ENCODE peak calls at places on chromosomes 4 and X, in seven cellular contexts. U is HCT116, R is GM12878, T is K562, Z is HepG2, J is H1, G is SK-N-SH. B is an unnamed sample.
A peak's percentile ranks its signal among the peaks of the same experiment; 100 is the strongest.

GRCh38 chr4:72286185-72286584 is 254.4 kb downstream of the NPFFR2 start:
- DNase-seq in U (no peak), R (no peak), T (no peak), Z (no peak), J (no peak), G (peak; percentile 1), B (peak; percentile 4)

GRCh38 chr4:145153904-145154298 is 26.5 kb downstream of the OTUD4 start:
- DNase-seq in U (no peak), R (no peak), T (no peak), Z (no peak), J (no peak), G (no peak), B (no peak)

GRCh38 chrX:49627030-49627777 is 28.4 kb downstream of the GAGE1 start:
- DNase-seq in U (peak; percentile 51), R (no peak), T (peak; percentile 68), Z (peak; percentile 6), J (peak; percentile 47), G (peak; percentile 52), B (peak; percentile 88)

GRCh38 chr4:8746523-8747466 is 124.8 kb downstream of the HMX1 start:
- DNase-seq in U (no peak), R (no peak), T (no peak), Z (no peak), J (peak; percentile 17), G (no peak), B (no peak)

GRCh38 chrX:134512566-134512965 is 52.6 kb downstream of the HPRT1 start:
- DNase-seq in U (peak; percentile 34), R (no peak), T (no peak), Z (peak; percentile 25), J (no peak), G (no peak), B (no peak)

GRCh38 chr4:76198411-76199237 is 15.0 kb downstream of the SCARB2 start:
- DNase-seq in U (no peak), R (peak; percentile 87), T (peak; percentile 64), Z (no peak), J (no peak), G (peak; percentile 61), B (no peak)

GRCh38 chrX:29419774-29420553 is 795.4 kb upstream of the MAGEB2 start:
- DNase-seq in U (peak; percentile 21), R (no peak), T (no peak), Z (no peak), J (no peak), G (no peak), B (no peak)

GRCh38 chr4:121764702-121765367 is at the start of gene SMIM43:
- DNase-seq in U (no peak), R (no peak), T (no peak), Z (no peak), J (peak; percentile 76), G (peak; percentile 32), B (no peak)

GRCh38 chr4:189304179-189304578 is 636.5 kb upstream of the FRG1 start:
- DNase-seq in U (no peak), R (no peak), T (no peak), Z (no peak), J (no peak), G (no peak), B (no peak)

DNA sequence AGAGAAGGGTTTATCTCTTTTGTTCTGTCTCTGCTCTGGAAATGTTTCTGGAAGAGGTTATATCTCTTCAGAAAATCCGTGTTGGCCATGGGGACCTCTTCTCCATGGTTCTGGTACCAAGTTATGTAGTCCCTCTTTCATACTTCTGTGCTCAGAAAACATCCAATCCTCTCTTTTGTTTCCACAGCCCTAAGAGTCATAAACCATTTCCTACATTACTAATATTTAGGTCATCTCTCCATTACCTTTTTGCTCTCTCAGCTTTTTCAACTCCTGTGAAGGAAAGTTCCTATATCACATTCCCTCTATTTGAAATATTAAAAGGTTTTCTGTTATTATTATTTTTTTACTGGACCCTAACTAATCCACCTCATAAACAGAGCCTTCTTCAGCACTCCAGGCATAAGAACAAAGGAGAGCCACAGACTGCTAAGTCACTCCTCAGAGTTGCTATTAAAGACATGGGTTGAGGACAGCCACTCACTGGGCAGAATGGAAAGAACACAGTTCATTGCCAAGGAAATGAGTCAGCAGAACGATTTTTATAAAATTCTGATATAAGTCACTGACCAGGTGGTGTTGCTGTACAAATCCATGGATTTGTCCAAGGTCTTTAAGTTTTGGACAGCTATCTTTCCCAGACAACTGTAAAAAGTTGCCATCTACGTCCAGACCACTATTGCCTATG is 122.4 kb upstream of the NPY2R start:
- DNase-seq in U (no peak), R (no peak), T (no peak), Z (no peak), J (no peak), G (no peak), B (no peak)
- TF ChIP-seq JUND in U (no peak), R (no peak), T (no peak), Z (no peak), J (no peak), G (no peak), B (no peak)

DNA sequence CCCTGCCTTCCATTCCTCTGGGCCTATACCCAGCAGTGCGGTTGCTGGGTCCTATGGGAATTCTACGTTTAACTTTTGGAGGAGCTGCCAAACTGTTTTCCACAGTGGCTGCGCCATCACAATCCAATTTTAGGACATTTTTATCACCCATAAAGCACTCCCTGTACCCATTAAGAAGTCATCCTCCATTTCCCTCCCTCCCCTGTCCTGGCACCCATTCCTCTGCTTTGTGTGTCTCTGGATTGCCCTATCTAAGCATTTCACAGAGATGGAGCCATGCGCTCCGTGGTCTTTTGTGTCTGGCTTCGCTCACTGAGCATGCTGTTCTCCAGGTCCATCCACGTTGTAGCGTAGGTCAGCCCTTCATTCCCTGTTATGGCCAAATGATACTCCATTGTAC is 1.7 kb upstream of the OPN1LW start:
- DNase-seq in U (no peak), R (no peak), T (no peak), Z (no peak), J (no peak), G (no peak), B (no peak)
- TF ChIP-seq JUND in U (no peak), R (no peak), T (no peak), Z (no peak), J (no peak), G (no peak), B (no peak)

GRCh38 chr4:16102356-16102755 is 18.5 kb upstream of the PROM1 start:
- DNase-seq in U (no peak), R (no peak), T (no peak), Z (no peak), J (no peak), G (no peak), B (no peak)
- TF ChIP-seq JUND in U (no peak), R (no peak), T (no peak), Z (no peak), J (no peak), G (no peak), B (no peak)

GRCh38 chr4:56821394-56822263 is at the start of gene SPINK2:
- DNase-seq in U (peak; percentile 44), R (no peak), T (peak; percentile 69), Z (no peak), J (peak; percentile 84), G (peak; percentile 88), B (peak; percentile 60)
- TF ChIP-seq JUND in U (no peak), R (no peak), T (no peak), Z (no peak), J (no peak), G (no peak), B (no peak)

DNA sequence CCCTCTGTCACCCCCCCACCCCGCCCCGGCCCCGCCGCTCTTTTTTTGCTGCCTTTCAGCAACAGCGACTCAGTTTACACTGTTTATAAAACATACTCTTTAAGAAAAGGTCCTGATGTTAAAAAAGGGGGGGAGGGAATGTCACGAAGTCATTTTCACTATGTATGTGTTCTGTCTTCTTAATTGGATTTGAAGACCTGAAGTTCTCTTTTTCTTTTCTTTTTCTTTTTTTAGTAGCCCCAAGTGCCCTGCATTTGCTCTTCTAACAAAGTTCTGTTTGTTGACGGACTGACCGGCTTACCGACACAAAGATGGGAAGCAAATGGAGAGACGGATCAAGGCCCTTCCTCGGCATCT is 2.5 kb upstream of the CITED1 start:
- DNase-seq in U (no peak), R (no peak), T (no peak), Z (no peak), J (no peak), G (no peak), B (no peak)
- TF ChIP-seq JUND in U (no peak), R (no peak), T (no peak), Z (no peak), J (no peak), G (no peak), B (no peak)

GRCh38 chr4:184329235-184330007 is 111.7 kb upstream of the ENPP6 start:
- DNase-seq in U (no peak), R (no peak), T (no peak), Z (no peak), J (no peak), G (no peak), B (peak; percentile 83)
- TF ChIP-seq JUND in U (no peak), R (no peak), T (no peak), Z (no peak), J (no peak), G (no peak), B (no peak)

GRCh38 chrX:38893441-38893840 is 92.2 kb downstream of the MID1IP1 start:
- DNase-seq in U (no peak), R (no peak), T (no peak), Z (no peak), J (no peak), G (no peak), B (no peak)
- TF ChIP-seq JUND in U (no peak), R (no peak), T (no peak), Z (no peak), J (no peak), G (no peak), B (no peak)

GRCh38 chrX:121245763-121246162 is 198.4 kb downstream of the GLUD2 start:
- DNase-seq in U (no peak), R (no peak), T (no peak), Z (peak; percentile 48), J (no peak), G (no peak), B (no peak)
- TF ChIP-seq JUND in U (no peak), R (no peak), T (no peak), Z (no peak), J (no peak), G (no peak), B (no peak)

GRCh38 chr4:38601916-38602291 is 62.1 kb upstream of the KLF3 start:
- DNase-seq in U (no peak), R (no peak), T (no peak), Z (no peak), J (no peak), G (no peak), B (no peak)

GRCh38 chr4:38598489-38598888 is 65.5 kb upstream of the KLF3 start:
- DNase-seq in U (no peak), R (no peak), T (no peak), Z (no peak), J (no peak), G (no peak), B (no peak)

GRCh38 chr4:38601244-38601915 is 62.6 kb upstream of the KLF3 start:
- DNase-seq in U (no peak), R (no peak), T (no peak), Z (peak; percentile 49), J (no peak), G (no peak), B (no peak)

GRCh38 chr4:38603652-38604051 is 60.3 kb upstream of the KLF3 start:
- DNase-seq in U (no peak), R (no peak), T (no peak), Z (no peak), J (no peak), G (no peak), B (no peak)

DNA sequence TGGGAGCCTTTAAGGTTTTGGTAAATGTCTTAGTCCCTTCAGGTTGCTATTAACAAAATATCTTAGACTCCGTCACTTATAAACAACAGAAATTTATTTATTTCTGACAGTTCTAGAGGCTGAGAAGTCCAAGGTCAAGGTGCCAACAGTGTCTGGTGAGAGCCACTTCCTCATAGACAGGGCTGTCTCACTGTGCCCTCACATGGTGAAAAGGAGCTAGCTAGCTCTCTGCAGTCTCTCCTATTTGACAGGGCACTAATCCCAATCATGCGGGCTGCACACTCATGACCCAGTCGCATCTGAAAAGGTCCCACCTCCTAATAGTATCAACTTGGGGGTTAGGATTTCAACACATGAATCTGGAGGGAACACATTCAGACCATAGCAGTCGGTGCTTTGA is 63.4 kb upstream of the KLF3 start:
- DNase-seq in U (no peak), R (no peak), T (no peak), Z (no peak), J (no peak), G (no peak), B (peak; percentile 69)
- TF ChIP-seq JUND in U (no peak), R (no peak), T (no peak), Z (no peak), J (no peak), G (no peak), B (no peak)